ENCODE peak calls at places on chromosomes 3 and 15, in nine cellular contexts. G is stimulated activated CD8-positive, alpha-beta memory T cell treated with anti-CD3 and anti-CD28 coated beads, Interleukin-7, amount 100 ng/mL, for 24 hours; T is left ventricle myocardium superior; X is fibroblast of gingiva; Q is kidney tubule cell; E is heart left ventricle; O is globus pallidus; R is adrenal gland; U is COLO829. D is an unnamed sample.
A peak's percentile ranks its signal among the peaks of the same experiment; 100 is the strongest.

GRCh38 chr15:61929452-61929851 is 130.8 kb downstream of the VPS13C start:
- DNase-seq in T (no peak), O (no peak), U (no peak), E (no peak), Q (no peak), R (no peak), G (no peak), X (no peak), D (no peak)

GRCh38 chr3:58638586-58638985 is 28.0 kb downstream of the FAM3D start:
- DNase-seq in E (no peak), U (no peak), O (no peak), X (no peak), G (no peak), T (no peak), Q (no peak), R (no peak), D (no peak)

GRCh38 chr3:149511040-149511626 is 36.6 kb downstream of the TM4SF4 start:
- DNase-seq in E (no peak), O (no peak), T (no peak), X (no peak), R (no peak), U (no peak), Q (no peak), G (no peak), D (no peak)

GRCh38 chr15:67680645-67681044 is 138.1 kb downstream of the MAP2K5 start:
- DNase-seq in Q (no peak), X (peak; percentile 12), G (no peak), E (no peak), T (no peak), O (no peak), U (peak; percentile 4), R (no peak), D (no peak)

GRCh38 chr3:127831723-127832172 is 9.4 kb upstream of the MGLL start:
- DNase-seq in G (no peak), T (peak; percentile 73), O (no peak), U (peak; percentile 65), E (peak; percentile 52), X (peak; percentile 43), R (no peak), Q (peak; percentile 38), D (no peak)

GRCh38 chr15:89018235-89018634 is 70.0 kb upstream of the ABHD2 start:
- DNase-seq in E (peak; percentile 81), U (no peak), G (no peak), Q (no peak), T (peak; percentile 78), O (peak; percentile 51), X (peak; percentile 92), R (peak; percentile 40), D (no peak)

GRCh38 chr3:58119221-58119620 is 91.6 kb downstream of the DNASE1L3 start:
- DNase-seq in Q (no peak), U (no peak), X (no peak), E (no peak), T (no peak), O (no peak), R (no peak), G (no peak), D (no peak)

GRCh38 chr3:156688849-156689452 is 14.6 kb downstream of the TIPARP start:
- DNase-seq in O (no peak), G (no peak), U (no peak), X (no peak), E (no peak), T (no peak), R (no peak), Q (no peak), D (no peak)

GRCh38 chr15:36601497-36601932 is 22.1 kb downstream of the CDIN1 start:
- DNase-seq in X (peak; percentile 53), T (peak; percentile 47), Q (peak; percentile 34), U (no peak), R (no peak), E (peak; percentile 75), O (no peak), G (no peak), D (peak; percentile 65)

GRCh38 chr3:38165722-38166387 is 518 bp downstream of the OXSR1 start:
- DNase-seq in Q (peak; percentile 25), G (no peak), X (no peak), O (no peak), U (peak; percentile 56), E (peak; percentile 70), T (no peak), R (peak; percentile 77), D (peak; percentile 33)

GRCh38 chr3:131796558-131796957 is 238.3 kb downstream of the CPNE4 start:
- DNase-seq in E (no peak), R (no peak), X (no peak), U (no peak), T (no peak), O (peak; percentile 5), Q (no peak), G (no peak), D (no peak)

GRCh38 chr3:95226437-95226836 is 1163.6 kb downstream of the NSUN3 start:
- DNase-seq in T (no peak), E (no peak), X (no peak), Q (no peak), U (no peak), O (no peak), R (no peak), G (no peak), D (no peak)

GRCh38 chr3:5227812-5228211 is 40.3 kb downstream of the EDEM1 start:
- DNase-seq in R (no peak), Q (no peak), T (no peak), U (no peak), E (no peak), O (no peak), X (no peak), G (no peak), D (no peak)

GRCh38 chr3:197454014-197454413 is 101.8 kb downstream of the BDH1 start:
- DNase-seq in U (no peak), G (no peak), X (no peak), O (peak; percentile 58), T (no peak), R (no peak), Q (peak; percentile 27), E (no peak), D (peak; percentile 37)

D was measured in HFFc6.